ENCODE peak calls at places on chromosomes 7 and 10, in four cellular contexts. B is EL; K is pulmonary artery endothelial cell; L is activated T-cell treated with anti-CD3 and anti-CD28 coated beads, Interleukin-2, amount 50 U/mL, for 72 hours. D is an unnamed sample.

GRCh38 chr7:150962743-150963399 is 15.2 kb downstream of the KCNH2 start:
- DNase-seq in B (peak; percentile 23), K (no peak), L (peak; percentile 63), D (peak; percentile 87)

GRCh38 chr10:130848855-130849254 is 462.7 kb downstream of the TCERG1L start:
- DNase-seq in B (no peak), K (no peak), L (no peak), D (no peak)

GRCh38 chr10:98097611-98098010 is 36.8 kb upstream of the R3HCC1L start:
- DNase-seq in B (no peak), K (no peak), L (no peak), D (no peak)

GRCh38 chr7:125561006-125561405 is 631.4 kb upstream of the POT1 start:
- DNase-seq in B (no peak), K (no peak), L (no peak), D (no peak)

GRCh38 chr7:18467011-18467410 is 28.5 kb upstream of the HDAC9 start:
- DNase-seq in B (no peak), K (no peak), L (no peak), D (no peak)

GRCh38 chr10:59011972-59012632 is 164.3 kb upstream of the PHYHIPL start:
- DNase-seq in B (no peak), K (no peak), L (no peak), D (no peak)

GRCh38 chr7:49403844-49404243 is 369.6 kb upstream of the VWC2 start:
- DNase-seq in B (no peak), K (no peak), L (no peak), D (no peak)

GRCh38 chr10:123614888-123615287 is 51.3 kb upstream of the GPR26 start:
- DNase-seq in B (peak; percentile 40), K (no peak), L (peak; percentile 39), D (peak; percentile 52)

GRCh38 chr10:10910634-10911033 is 107.0 kb upstream of the CELF2 start:
- DNase-seq in B (no peak), K (no peak), L (no peak), D (no peak)

GRCh38 chr7:1550005-1550845 is 5.8 kb downstream of the TMEM184A start:
- DNase-seq in B (no peak), K (no peak), L (no peak), D (no peak)

GRCh38 chr7:113071465-113071864 is 15.2 kb downstream of the GPR85 start:
- DNase-seq in B (peak; percentile 40), K (no peak), L (no peak), D (no peak)

GRCh38 chr10:110327262-110327914 is 22.7 kb upstream of the SMNDC1 start:
- DNase-seq in B (no peak), K (no peak), L (no peak), D (no peak)

GRCh38 chr7:81070956-81071355 is 152.1 kb upstream of the SEMA3C start:
- DNase-seq in B (no peak), K (no peak), L (no peak), D (no peak)

GRCh38 chr7:98464558-98464940 is 63.7 kb upstream of the BAIAP2L1 start:
- DNase-seq in B (no peak), K (no peak), L (no peak), D (no peak)

GRCh38 chr7:19663816-19664531 is 44.9 kb downstream of the POLR1F start:
- DNase-seq in B (no peak), K (no peak), L (no peak), D (peak; percentile 23)

GRCh38 chr10:64271983-64272382 is 750.8 kb downstream of the REEP3 start:
- DNase-seq in B (no peak), K (no peak), L (no peak), D (no peak)

GRCh38 chr7:87564290-87564963 is 36.3 kb downstream of the ABCB1 start:
- DNase-seq in B (peak; percentile 18), K (no peak), L (peak; percentile 26), D (peak; percentile 25)

GRCh38 chr7:75537731-75538130 is 45.6 kb downstream of the SPDYE5 start:
- DNase-seq in B (no peak), K (no peak), L (no peak), D (no peak)

GRCh38 chr7:16989883-16990413 is 108.2 kb upstream of the AGR3 start:
- DNase-seq in B (peak; percentile 80), K (peak; percentile 75), L (no peak), D (no peak)

GRCh38 chr7:1235501-1236131 is 2.9 kb downstream of the UNCX start:
- DNase-seq in B (no peak), K (no peak), L (peak; percentile 30), D (no peak)

GRCh38 chr10:13859979-13860619 is 273.3 kb downstream of the PRPF18 start:
- DNase-seq in B (peak; percentile 44), K (peak; percentile 68), L (no peak), D (no peak)

GRCh38 chr7:29840701-29841100 is 34.4 kb downstream of the WIPF3 start:
- DNase-seq in B (no peak), K (no peak), L (no peak), D (no peak)

GRCh38 chr7:47518827-47519226 is 63.1 kb downstream of the TNS3 start:
- DNase-seq in B (no peak), K (no peak), L (no peak), D (no peak)

GRCh38 chr7:116097365-116098009 is 66.9 kb upstream of the TFEC start:
- DNase-seq in B (peak; percentile 79), K (peak; percentile 74), L (no peak), D (no peak)

GRCh38 chr10:6020806-6021205 is 41.4 kb downstream of the IL2RA start:
- DNase-seq in B (no peak), K (no peak), L (no peak), D (no peak)

GRCh38 chr7:55410641-55411239 is 45.6 kb downstream of the LANCL2 start:
- DNase-seq in B (no peak), K (no peak), L (no peak), D (no peak)

GRCh38 chr7:142094861-142095260 is 16.7 kb upstream of the MGAM2 start:
- DNase-seq in B (no peak), K (no peak), L (no peak), D (no peak)

GRCh38 chr7:157302314-157302711 is 34.5 kb upstream of the DNAJB6 start:
- DNase-seq in B (peak; percentile 74), K (no peak), L (peak; percentile 95), D (peak; percentile 71)

GRCh38 chr7:114413741-114414140 is 874 bp upstream of the FOXP2 start:
- DNase-seq in B (no peak), K (no peak), L (no peak), D (no peak)

GRCh38 chr7:13541326-13541725 is 448.1 kb downstream of the ETV1 start:
- DNase-seq in B (no peak), K (no peak), L (no peak), D (no peak)

GRCh38 chr7:38369816-38370493 is 96.5 kb upstream of the TARP start:
- DNase-seq in B (peak; percentile 86), K (peak; percentile 69), L (peak; percentile 76), D (peak; percentile 63)

GRCh38 chr10:86960003-86960862 is 1.8 kb downstream of the SNCG start:
- DNase-seq in B (peak; percentile 67), K (peak; percentile 72), L (peak; percentile 50), D (peak; percentile 86)

GRCh38 chr10:129417164-129417563 is 49.9 kb upstream of the MGMT start:
- DNase-seq in B (peak; percentile 41), K (no peak), L (no peak), D (no peak)